ENCODE peak calls at places on chromosomes 2 and 18, in eight cellular contexts. U is NCI-H2081, S is mesendoderm, L is GM04504, Z is fibroblast of lung, N is pancreas, X is hypothalamus, A is dermis blood vessel endothelial cell. T is an unnamed sample.

GRCh38 chr2:29766191-29766590 is 155.2 kb downstream of the ALK start:
- DNase-seq in Z (no peak), U (no peak), X (no peak), N (no peak), A (no peak), S (no peak), L (no peak), T (no peak)

GRCh38 chr18:24055878-24056277 is 41.3 kb downstream of the TTC39C start:
- DNase-seq in Z (no peak), L (no peak), A (no peak), N (no peak), S (peak), U (peak), X (no peak), T (no peak)

GRCh38 chr2:98634406-98635092 is 26.2 kb downstream of the UNC50 start:
- DNase-seq in L (no peak), A (peak), Z (peak), X (no peak), U (no peak), N (no peak), S (peak), T (no peak)

GRCh38 chr18:6734746-6735430 is 5.4 kb downstream of the ARHGAP28 start:
- DNase-seq in S (peak), L (no peak), N (no peak), X (no peak), U (no peak), A (no peak), Z (peak), T (no peak)

GRCh38 chr2:17593841-17594482 is 53.5 kb downstream of the VSNL1 start:
- DNase-seq in Z (peak), A (no peak), S (no peak), X (no peak), L (no peak), N (no peak), U (no peak), T (no peak)

GRCh38 chr2:6506311-6507258 is 359.1 kb downstream of the CMPK2 start:
- DNase-seq in S (no peak), X (no peak), U (no peak), Z (peak), L (no peak), N (no peak), A (no peak), T (no peak)

GRCh38 chr2:30971291-30972025 is 164.2 kb upstream of the CAPN13 start:
- DNase-seq in U (no peak), X (no peak), L (no peak), N (no peak), S (no peak), Z (no peak), A (no peak), T (no peak)

GRCh38 chr2:165633431-165633830 is 160.6 kb downstream of the GALNT3 start:
- DNase-seq in Z (no peak), A (no peak), U (no peak), L (no peak), N (no peak), X (no peak), S (peak), T (no peak)

GRCh38 chr2:105582952-105583660 is 161.6 kb upstream of the NCK2 start:
- DNase-seq in S (no peak), N (peak), X (no peak), Z (no peak), A (no peak), L (no peak), U (no peak), T (no peak)

GRCh38 chr2:209367091-209367747 is 56.6 kb upstream of the MAP2 start:
- DNase-seq in Z (peak), A (no peak), L (no peak), U (no peak), S (no peak), N (no peak), X (no peak), T (no peak)

GRCh38 chr2:233600361-233600760 is 17.1 kb upstream of the UGT1A8 start:
- DNase-seq in A (no peak), X (no peak), N (no peak), L (no peak), S (no peak), U (no peak), Z (no peak), T (no peak)

GRCh38 chr18:34627138-34627920 is 82.8 kb upstream of the DTNA start:
- DNase-seq in X (no peak), S (no peak), N (no peak), A (no peak), L (no peak), Z (no peak), U (no peak), T (no peak)

GRCh38 chr2:175187378-175187777 is 5.9 kb upstream of the ATP5MC3 start:
- DNase-seq in U (no peak), Z (peak), A (peak), N (no peak), X (no peak), L (no peak), S (peak), T (no peak)

GRCh38 chr2:72992734-72993102 is 75.4 kb downstream of the EMX1 start:
- DNase-seq in L (no peak), A (no peak), X (no peak), N (no peak), S (no peak), U (no peak), Z (no peak), T (peak)

GRCh38 chr2:189363559-189363958 is 77.7 kb upstream of the WDR75 start:
- DNase-seq in S (peak), Z (peak), L (no peak), U (no peak), A (peak), X (no peak), N (no peak), T (no peak)

GRCh38 chr2:107068069-107068468 is 182.1 kb upstream of the ST6GAL2 start:
- DNase-seq in U (no peak), Z (no peak), L (no peak), S (no peak), N (no peak), X (no peak), A (no peak), T (no peak)

GRCh38 chr2:55112229-55113016 is 62.2 kb upstream of the RTN4 start:
- DNase-seq in L (no peak), A (peak), N (no peak), U (no peak), X (peak), S (no peak), Z (peak), T (peak)

GRCh38 chr2:104859310-104860130 is 5.6 kb downstream of the POU3F3 start:
- DNase-seq in U (no peak), S (peak), N (no peak), X (no peak), A (no peak), Z (no peak), L (no peak), T (no peak)

GRCh38 chr2:178473373-178473772 is 5.0 kb downstream of the FKBP7 start:
- DNase-seq in S (no peak), A (no peak), X (no peak), U (no peak), L (no peak), Z (no peak), N (no peak), T (no peak)

GRCh38 chr2:15834381-15835031 is 105.8 kb upstream of the MYCN start:
- DNase-seq in U (no peak), N (no peak), X (no peak), S (no peak), Z (no peak), A (no peak), L (no peak), T (no peak)

GRCh38 chr2:187263675-187264580 is 184.1 kb downstream of the CALCRL start:
- DNase-seq in N (no peak), U (no peak), S (peak), Z (no peak), L (no peak), A (peak), X (no peak), T (no peak)

GRCh38 chr2:19559596-19560240 is 201.3 kb upstream of the OSR1 start:
- DNase-seq in U (no peak), L (no peak), A (no peak), N (no peak), S (no peak), X (no peak), Z (no peak), T (no peak)

GRCh38 chr18:31354990-31355389 is 21.6 kb upstream of the DSG4 start:
- DNase-seq in X (no peak), A (no peak), Z (no peak), S (no peak), U (no peak), N (no peak), L (no peak), T (no peak)

GRCh38 chr2:179614121-179614520 is 247.3 kb downstream of the ZNF385B start:
- DNase-seq in N (no peak), X (no peak), A (no peak), S (no peak), L (no peak), U (no peak), Z (no peak), T (no peak)

GRCh38 chr2:165791811-165792454 is 2.1 kb downstream of the GALNT3 start:
- DNase-seq in L (no peak), X (no peak), N (no peak), S (peak), A (no peak), U (no peak), Z (no peak), T (no peak)

GRCh38 chr2:108061485-108062042 is 75.2 kb downstream of the SLC5A7 start:
- DNase-seq in S (no peak), L (no peak), Z (no peak), U (no peak), A (no peak), X (no peak), N (no peak), T (no peak)

GRCh38 chr2:183541766-183542165 is 417.5 kb downstream of the NUP35 start:
- DNase-seq in U (no peak), A (no peak), S (no peak), Z (no peak), N (no peak), X (no peak), L (no peak), T (no peak)

GRCh38 chr2:173126819-173127218 is 51.2 kb downstream of the MAP3K20 start:
- DNase-seq in S (no peak), X (no peak), N (no peak), A (no peak), Z (peak), U (no peak), L (no peak), T (no peak)

GRCh38 chr18:28760299-28760698 is 583.4 kb upstream of the CDH2 start:
- DNase-seq in A (no peak), Z (no peak), S (no peak), X (no peak), N (no peak), U (no peak), L (no peak), T (no peak)

GRCh38 chr18:48904847-48905394 is 45.8 kb downstream of the SMAD7 start:
- DNase-seq in U (no peak), N (no peak), A (no peak), S (no peak), L (no peak), X (no peak), Z (no peak), T (no peak)